ENCODE peak calls at places on chromosomes 12 and 14, in seven cellular contexts. I is Panc1, S is GM12878, C is H1, G is HCT116, J is K562, H is HepG2. E is an unnamed sample.

GRCh38 chr12:43653917-43654316 is 101.9 kb upstream of the ADAMTS20 start:
- DNase-seq in H (no peak), J (no peak), G (no peak), C (no peak), I (no peak), S (no peak), E (peak; percentile 28)

GRCh38 chr14:96727490-96727889 is 69.7 kb upstream of the VRK1 start:
- DNase-seq in C (no peak), J (no peak), G (no peak), S (no peak), I (no peak), H (no peak), E (no peak)

GRCh38 chr12:53869500-53869899 is 69.1 kb upstream of the HOXC13 start:
- DNase-seq in G (no peak), S (no peak), H (peak; percentile 50), J (no peak), I (no peak), C (no peak), E (no peak)

GRCh38 chr14:54348001-54348611 is 48.7 kb upstream of the CDKN3 start:
- DNase-seq in J (peak; percentile 65), S (no peak), C (no peak), G (peak; percentile 44), I (peak; percentile 24), H (peak; percentile 75), E (peak; percentile 55)

GRCh38 chr12:15772405-15773018 is 16.7 kb downstream of the EPS8 start:
- DNase-seq in J (no peak), H (peak; percentile 19), C (no peak), I (no peak), G (no peak), S (no peak), E (peak; percentile 4)

GRCh38 chr14:75650253-75651058 is 10.2 kb downstream of the ERG28 start:
- DNase-seq in H (peak; percentile 90), S (no peak), G (no peak), J (no peak), I (no peak), C (no peak), E (no peak)

GRCh38 chr12:57166971-57167371 is 19.6 kb upstream of the LRP1-AS start:
- DNase-seq in H (no peak), S (no peak), C (no peak), I (peak; percentile 28), J (peak; percentile 47), G (no peak), E (no peak)

GRCh38 chr12:29072631-29073030 is 76.4 kb upstream of the FAR2 start:
- DNase-seq in I (no peak), G (no peak), S (no peak), J (no peak), C (no peak), H (no peak), E (no peak)

GRCh38 chr12:49784756-49785409 is 43.3 kb downstream of the NCKAP5L start:
- DNase-seq in C (no peak), H (no peak), J (peak; percentile 23), I (no peak), G (no peak), S (no peak), E (no peak)

GRCh38 chr14:32934891-32935633 is 3.6 kb upstream of the NPAS3 start:
- DNase-seq in H (no peak), J (no peak), C (peak; percentile 62), G (no peak), I (no peak), S (no peak), E (no peak)

GRCh38 chr12:79776111-79776510 is 85.3 kb upstream of the PAWR start:
- DNase-seq in I (no peak), G (no peak), S (no peak), J (no peak), H (peak; percentile 7), C (no peak), E (no peak)

GRCh38 chr12:26726956-26727355 is 106.0 kb downstream of the ITPR2 start:
- DNase-seq in G (no peak), H (no peak), I (no peak), C (no peak), J (no peak), S (no peak), E (no peak)

GRCh38 chr12:122226366-122227222 is 742 bp upstream of the DIABLO start:
- DNase-seq in G (no peak), I (no peak), J (no peak), H (no peak), C (no peak), S (no peak), E (no peak)

GRCh38 chr12:115830070-115830469 is 447.4 kb downstream of the MED13L start:
- DNase-seq in I (no peak), C (no peak), J (no peak), H (no peak), G (no peak), S (no peak), E (no peak)

GRCh38 chr12:26121841-26122680 is 2.8 kb downstream of the BHLHE41 start:
- DNase-seq in H (no peak), C (peak; percentile 63), S (no peak), I (no peak), J (peak; percentile 31), G (no peak), E (peak; percentile 76)

GRCh38 chr14:93037354-93037753 is 78.4 kb downstream of the ITPK1 start:
- DNase-seq in J (no peak), G (no peak), I (no peak), H (no peak), S (no peak), C (no peak), E (no peak)

GRCh38 chr12:57340104-57340503 is 89.1 kb upstream of the STAC3 start:
- DNase-seq in S (no peak), H (no peak), C (no peak), I (no peak), J (peak; percentile 36), G (no peak), E (no peak)

DNA sequence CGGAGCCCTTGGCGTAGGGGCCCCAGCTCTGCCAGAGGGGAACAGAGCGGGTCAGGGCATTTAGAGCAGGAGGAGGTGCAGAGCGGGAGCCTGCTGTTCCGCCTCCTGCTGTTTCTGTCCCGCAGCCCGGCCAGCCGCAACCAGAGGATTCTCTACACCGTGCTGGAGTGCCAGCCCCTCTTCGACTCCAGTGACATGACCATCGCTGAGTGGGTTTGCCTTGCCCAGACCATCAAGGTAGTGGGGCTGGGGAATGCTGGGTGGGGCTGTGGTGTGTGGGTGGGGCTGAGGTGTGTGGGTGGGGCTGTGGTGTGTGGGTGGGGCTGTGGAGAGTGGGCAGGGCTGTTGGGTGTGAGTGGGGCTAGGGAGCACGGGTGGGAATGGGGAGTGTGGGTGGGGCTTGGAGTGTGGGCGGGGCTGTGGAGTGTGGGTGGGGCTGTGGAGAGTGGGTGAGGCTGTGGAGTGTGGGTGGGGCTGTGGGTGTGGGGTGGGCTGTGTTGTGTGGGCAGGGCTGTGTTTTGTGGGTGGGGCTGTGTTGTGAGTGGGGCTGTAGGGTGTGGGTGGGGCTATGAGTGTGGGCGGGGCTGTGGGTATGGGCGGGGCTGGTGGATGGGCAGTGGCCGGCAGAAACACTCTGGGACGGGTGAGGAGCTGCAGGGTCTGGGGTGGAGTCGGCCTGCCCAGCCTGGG is 8.0 kb downstream of the ASPG start:
- DNase-seq in G (no peak), J (no peak), C (no peak), I (no peak), H (no peak), S (no peak), E (peak; percentile 77)
- TF ChIP-seq SIN3A in G (no peak), J (no peak), C (no peak), I (no peak), H (no peak), S (no peak), E (no peak)

GRCh38 chr12:89863332-89863938 is 154.8 kb upstream of the ATP2B1 start:
- DNase-seq in C (no peak), I (no peak), J (no peak), G (no peak), H (no peak), S (peak; percentile 72), E (no peak)
- TF ChIP-seq SIN3A in C (no peak), I (no peak), J (no peak), G (no peak), H (no peak), S (no peak), E (no peak)

GRCh38 chr14:99517046-99517642 is 35.9 kb downstream of the CCNK start:
- DNase-seq in I (no peak), C (no peak), G (no peak), J (no peak), H (no peak), S (no peak), E (peak; percentile 16)

GRCh38 chr14:99517643-99518381 is 36.6 kb downstream of the CCNK start:
- DNase-seq in I (no peak), S (no peak), C (no peak), G (no peak), J (no peak), H (no peak), E (peak; percentile 27)

GRCh38 chr14:99514552-99515300 is 33.5 kb downstream of the CCNK start:
- DNase-seq in C (no peak), I (no peak), G (no peak), J (no peak), H (no peak), S (no peak), E (peak; percentile 14)

GRCh38 chr14:99515301-99516155 is 34.3 kb downstream of the CCNK start:
- DNase-seq in G (no peak), J (no peak), I (no peak), C (no peak), S (no peak), H (no peak), E (peak; percentile 23)

GRCh38 chr14:99516156-99517045 is 35.2 kb downstream of the CCNK start:
- DNase-seq in I (no peak), S (no peak), C (no peak), G (no peak), H (no peak), J (no peak), E (peak; percentile 19)
- TF ChIP-seq SIN3A in I (no peak), S (no peak), C (no peak), G (no peak), H (no peak), J (no peak), E (no peak)

GRCh38 chr12:110579889-110580253 is 3.2 kb downstream of the PPTC7 start:
- DNase-seq in J (no peak), G (no peak), S (no peak), I (no peak), H (no peak), C (no peak), E (no peak)

GRCh38 chr12:110578522-110579238 is 4.4 kb downstream of the PPTC7 start:
- DNase-seq in G (peak; percentile 88), I (no peak), S (no peak), C (no peak), J (no peak), H (no peak), E (no peak)

GRCh38 chr12:110579239-110579888 is 3.8 kb downstream of the PPTC7 start:
- DNase-seq in G (no peak), S (no peak), C (no peak), I (no peak), J (no peak), H (no peak), E (no peak)

GRCh38 chr12:110576504-110576903 is 6.6 kb downstream of the PPTC7 start:
- DNase-seq in G (no peak), I (no peak), H (no peak), S (no peak), J (no peak), C (no peak), E (no peak)

GRCh38 chr12:110577717-110578521 is 5.2 kb downstream of the PPTC7 start:
- DNase-seq in J (peak; percentile 34), I (no peak), C (no peak), H (no peak), S (peak; percentile 84), G (peak; percentile 97), E (no peak)
- TF ChIP-seq SIN3A in J (no peak), I (no peak), C (no peak), H (no peak), S (no peak), G (no peak), E (no peak)

GRCh38 chr14:31286456-31287293 is 79.1 kb upstream of the HECTD1 start:
- DNase-seq in C (peak; percentile 68), G (peak; percentile 50), J (peak; percentile 46), S (no peak), I (no peak), H (peak; percentile 83), E (no peak)
- TF ChIP-seq SIN3A in C (no peak), G (no peak), J (no peak), S (no peak), I (no peak), H (no peak), E (no peak)